ENCODE peak calls at places on chromosomes 4 and X, in four cellular contexts. N is HepG2, P is A549, F is K562. T is an unnamed sample.

GRCh38 chr4:40261246-40262078 is 64.6 kb downstream of the RHOH start:
- DNase-seq in N (peak; percentile 41), P (no peak), F (no peak), T (no peak)

GRCh38 chrX:120857240-120857639 is 18.4 kb downstream of the CT47B1 start:
- DNase-seq in N (no peak), P (peak; percentile 2), F (no peak), T (peak; percentile 72)

GRCh38 chrX:19660604-19661003 is 145.3 kb upstream of the MAP3K15 start:
- DNase-seq in N (no peak), P (no peak), F (no peak), T (no peak)

GRCh38 chr4:140243345-140243753 is 89.4 kb upstream of the MAML3 start:
- DNase-seq in N (no peak), P (no peak), F (no peak), T (no peak)

GRCh38 chr4:11053601-11054000 is 369.0 kb upstream of the CLNK start:
- DNase-seq in N (no peak), P (no peak), F (no peak), T (no peak)

GRCh38 chr4:108762559-108763225 is at the start of gene ETNPPL:
- DNase-seq in N (peak; percentile 21), P (peak; percentile 2), F (no peak), T (peak; percentile 79)

GRCh38 chrX:134172588-134173259 is 64.3 kb upstream of the CCDC160 start:
- DNase-seq in N (no peak), P (peak; percentile 1), F (no peak), T (no peak)

GRCh38 chr4:2255501-2256155 is 6.3 kb downstream of the MXD4 start:
- DNase-seq in N (no peak), P (no peak), F (no peak), T (peak; percentile 10)

GRCh38 chr4:108372678-108373077 is 203.9 kb upstream of the LEF1 start:
- DNase-seq in N (no peak), P (no peak), F (no peak), T (no peak)

GRCh38 chrX:24229400-24229879 is 79.9 kb downstream of the ZFX start:
- DNase-seq in N (no peak), P (no peak), F (peak; percentile 75), T (no peak)

GRCh38 chr4:184021389-184021788 is 116.3 kb downstream of the STOX2 start:
- DNase-seq in N (no peak), P (no peak), F (no peak), T (no peak)

GRCh38 chr4:3436798-3437581 is 4.8 kb upstream of the HGFAC start:
- DNase-seq in N (no peak), P (peak; percentile 76), F (no peak), T (no peak)

GRCh38 chr4:183738081-183738673 is 79.1 kb downstream of the TRAPPC11 start:
- DNase-seq in N (no peak), P (peak; percentile 31), F (no peak), T (no peak)

GRCh38 chrX:24846551-24847170 is 152.9 kb downstream of the POLA1 start:
- DNase-seq in N (no peak), P (no peak), F (no peak), T (no peak)

GRCh38 chr4:52052475-52052780 is 1.3 kb downstream of the SPATA18 start:
- DNase-seq in N (peak; percentile 54), P (no peak), F (no peak), T (no peak)

GRCh38 chr4:7769936-7770674 is 169.6 kb downstream of the AFAP1 start:
- DNase-seq in N (peak; percentile 53), P (peak; percentile 22), F (no peak), T (peak; percentile 52)

GRCh38 chrX:154356596-154356995 is 17.8 kb downstream of the FLNA start:
- DNase-seq in N (no peak), P (no peak), F (no peak), T (no peak)

GRCh38 chr4:99536148-99536728 is 25.4 kb downstream of the C4orf17 start:
- DNase-seq in N (no peak), P (no peak), F (no peak), T (no peak)

GRCh38 chrX:117397846-117398245 is 718.8 kb downstream of the KLHL13 start:
- DNase-seq in N (no peak), P (no peak), F (no peak), T (no peak)

GRCh38 chrX:1661048-1661921 is 46.4 kb downstream of the ASMT start:
- DNase-seq in N (peak; percentile 13), P (peak; percentile 56), F (peak; percentile 6), T (peak; percentile 91)

GRCh38 chrX:123927845-123928244 is 33.7 kb upstream of the STAG2 start:
- DNase-seq in N (no peak), P (no peak), F (no peak), T (no peak)

GRCh38 chr4:106284227-106284626 is 31.8 kb downstream of the TBCK start:
- DNase-seq in N (no peak), P (no peak), F (no peak), T (no peak)

GRCh38 chr4:146975535-146975934 is 29.9 kb upstream of the TTC29 start:
- DNase-seq in N (no peak), P (no peak), F (peak; percentile 1), T (no peak)

GRCh38 chr4:110878413-110878812 is 255.5 kb upstream of the PITX2 start:
- DNase-seq in N (no peak), P (no peak), F (no peak), T (no peak)

GRCh38 chr4:74284074-74284473 is 24.2 kb upstream of the EPGN start:
- DNase-seq in N (no peak), P (peak; percentile 6), F (no peak), T (no peak)

GRCh38 chr4:66929748-66930147 is 615.6 kb downstream of the CENPC start:
- DNase-seq in N (no peak), P (no peak), F (no peak), T (no peak)

GRCh38 chr4:147760176-147760575 is 28.3 kb downstream of the ARHGAP10 start:
- DNase-seq in N (no peak), P (no peak), F (no peak), T (no peak)

GRCh38 chrX:2679534-2680485 is 11.3 kb upstream of the CD99 start:
- DNase-seq in N (no peak), P (no peak), F (peak; percentile 41), T (no peak)

GRCh38 chr4:41880840-41881831 is 54.1 kb upstream of the TMEM33 start:
- DNase-seq in N (no peak), P (no peak), F (no peak), T (peak; percentile 38)
- TF ChIP-seq HMGXB4 in N (no peak), P (no peak), F (no peak), T (no peak)

DNA sequence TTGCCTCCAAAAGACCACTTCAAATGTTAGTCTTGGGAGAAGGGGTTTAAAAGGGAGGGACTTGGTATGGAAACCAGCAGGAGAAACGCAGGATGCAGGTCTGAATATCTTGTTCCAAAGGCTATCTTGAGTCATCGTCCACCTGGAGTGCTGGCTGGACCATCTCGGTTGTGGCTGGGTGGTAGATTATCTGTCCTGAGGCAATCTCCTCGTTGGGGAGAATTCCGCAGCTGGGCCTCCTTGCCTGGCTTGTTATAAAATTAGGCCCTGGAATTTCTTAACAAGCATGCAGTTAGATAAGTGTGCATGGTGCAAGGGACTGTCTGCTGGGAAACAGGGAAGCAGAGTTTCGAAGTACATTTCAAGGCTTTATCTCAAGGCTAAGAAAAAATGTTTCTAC is 2045.7 kb upstream of the TENM3 start:
- DNase-seq in N (no peak), P (no peak), F (no peak), T (no peak)
- TF ChIP-seq HMGXB4 in N (no peak), P (no peak), F (no peak), T (no peak)

DNA sequence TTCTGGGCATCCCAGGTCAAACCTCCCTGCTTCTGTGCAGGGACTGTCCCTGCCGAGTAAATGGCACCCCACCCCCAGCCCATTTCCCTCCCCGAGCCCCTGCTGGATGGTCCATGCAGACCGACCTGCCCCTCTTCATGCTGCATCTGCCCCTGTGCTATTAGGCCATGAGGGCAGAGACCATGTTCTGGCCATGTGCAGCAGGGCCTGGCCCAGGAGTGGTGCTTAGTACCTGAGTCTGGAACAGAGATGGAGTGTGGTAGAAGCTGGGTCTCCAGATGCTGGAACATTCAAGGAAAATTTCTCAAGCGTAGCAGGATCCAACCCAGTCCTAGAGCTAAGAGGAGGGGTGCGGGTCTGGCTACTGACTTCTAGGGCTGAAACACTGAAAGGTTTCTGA is 15.3 kb upstream of the UBA1 start:
- DNase-seq in N (no peak), P (no peak), F (no peak), T (no peak)
- TF ChIP-seq HMGXB4 in N (no peak), P (no peak), F (no peak), T (no peak)

GRCh38 chr4:180665481-180665880 is 1577.7 kb upstream of the TENM3 start:
- DNase-seq in N (no peak), P (no peak), F (no peak), T (no peak)

GRCh38 chr4:180664766-180665368 is 1578.3 kb upstream of the TENM3 start:
- DNase-seq in N (peak; percentile 66), P (peak; percentile 81), F (peak; percentile 70), T (peak; percentile 74)

GRCh38 chr4:180669637-180670036 is 1573.6 kb upstream of the TENM3 start:
- DNase-seq in N (no peak), P (no peak), F (no peak), T (no peak)

GRCh38 chr4:180668732-180669131 is 1574.5 kb upstream of the TENM3 start:
- DNase-seq in N (no peak), P (no peak), F (no peak), T (no peak)

GRCh38 chr4:180665994-180666818 is 1577.0 kb upstream of the TENM3 start:
- DNase-seq in N (peak; percentile 47), P (peak; percentile 46), F (peak; percentile 45), T (peak; percentile 28)
- TF ChIP-seq HMGXB4 in N (no peak), P (no peak), F (no peak), T (no peak)

DNA sequence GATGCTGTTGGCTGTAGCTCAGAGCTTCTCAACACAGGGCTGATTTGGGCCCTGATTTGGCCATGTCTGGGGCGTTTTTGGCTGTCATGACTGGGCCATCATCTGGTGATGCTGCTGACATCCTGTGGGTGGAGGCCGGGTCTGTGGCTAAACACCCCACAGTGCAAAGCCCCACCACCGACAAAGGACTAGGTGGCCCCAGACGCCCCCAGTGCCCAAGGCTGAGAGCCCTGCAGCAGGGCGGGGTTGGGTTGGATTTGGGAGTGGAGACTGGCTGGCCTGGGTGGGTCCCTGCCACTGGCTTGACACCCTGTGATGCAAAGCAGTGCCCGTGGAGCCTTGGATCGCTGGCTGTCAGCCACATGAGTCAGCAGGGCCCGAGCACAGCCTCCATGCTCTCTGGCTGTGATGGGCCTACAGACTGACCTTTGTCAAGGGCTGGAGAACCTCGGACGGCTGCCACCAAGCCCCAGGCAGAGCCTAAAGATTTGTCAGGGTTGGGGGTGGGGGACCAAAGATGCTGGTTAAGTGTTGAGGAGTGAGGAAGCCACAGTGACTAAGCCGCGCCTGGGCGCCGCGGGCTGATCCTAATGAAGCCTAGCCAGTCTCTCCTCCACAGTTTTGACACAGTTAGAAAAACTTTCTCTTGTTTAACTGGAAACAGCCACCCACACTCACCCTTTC is 28.3 kb downstream of the CYTL1 start:
- DNase-seq in N (no peak), P (peak; percentile 75), F (peak; percentile 44), T (no peak)
- TF ChIP-seq HMGXB4 in N (no peak), P (no peak), F (no peak), T (no peak)

DNA sequence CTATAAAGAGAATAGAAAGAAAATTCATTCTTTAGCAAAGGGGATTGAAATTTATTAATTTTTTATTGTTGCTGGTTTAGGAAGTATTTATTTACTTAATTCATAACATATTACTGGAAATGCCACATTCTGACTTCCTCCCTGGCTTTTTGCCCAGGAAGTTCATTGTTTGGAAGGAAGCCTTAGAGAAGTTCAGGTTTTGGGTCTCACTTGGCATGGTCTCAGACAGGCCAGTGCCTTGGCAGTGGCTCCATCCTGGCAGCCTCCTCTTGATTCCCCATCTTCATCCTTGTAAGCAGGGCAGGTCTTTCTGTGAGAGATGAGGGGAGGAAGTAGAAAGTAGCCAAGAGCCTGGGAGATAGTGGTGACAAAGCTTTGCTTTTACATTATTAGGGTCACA is 50.5 kb downstream of the IL15 start:
- DNase-seq in N (no peak), P (peak; percentile 68), F (no peak), T (no peak)
- TF ChIP-seq HMGXB4 in N (no peak), P (no peak), F (no peak), T (no peak)